ENCODE peak calls at places on chromosome 15, in five cellular contexts. One of them, this sample, is unnamed.

GRCh38 chr15:27627623-27628022 is 471.5 kb downstream of the OCA2 start:
- DNase-seq in mesenchymal stem cell: no peak
- DNase-seq in IMR-90: no peak
- DNase-seq in H1: no peak
- DNase-seq in neuronal stem cell: no peak
- DNase-seq in this sample: no peak

GRCh38 chr15:51907136-51907862 is 64.3 kb downstream of the LEO1 start:
- DNase-seq in H1: no peak
- DNase-seq in IMR-90: peak
- DNase-seq in mesenchymal stem cell: peak
- DNase-seq in neuronal stem cell: no peak
- DNase-seq in this sample: peak

GRCh38 chr15:68619303-68619698 is 40.5 kb downstream of the CORO2B start:
- DNase-seq in IMR-90: no peak
- DNase-seq in H1: no peak
- DNase-seq in mesenchymal stem cell: no peak
- DNase-seq in neuronal stem cell: no peak
- DNase-seq in this sample: no peak

GRCh38 chr15:43751885-43752284 is 5.6 kb downstream of the PDIA3 start:
- DNase-seq in mesenchymal stem cell: no peak
- DNase-seq in neuronal stem cell: no peak
- DNase-seq in H1: no peak
- DNase-seq in IMR-90: no peak
- DNase-seq in this sample: no peak

GRCh38 chr15:70142322-70143191 is 44.8 kb upstream of the TLE3 start:
- DNase-seq in IMR-90: peak
- DNase-seq in mesenchymal stem cell: peak
- DNase-seq in neuronal stem cell: no peak
- DNase-seq in H1: no peak
- DNase-seq in this sample: peak

GRCh38 chr15:40982855-40983254 is 29.6 kb downstream of the CHAC1 start:
- DNase-seq in neuronal stem cell: no peak
- DNase-seq in H1: no peak
- DNase-seq in IMR-90: peak
- DNase-seq in mesenchymal stem cell: peak
- DNase-seq in this sample: no peak

GRCh38 chr15:82943176-82943575 is 9.3 kb downstream of the HOMER2 start:
- DNase-seq in neuronal stem cell: no peak
- DNase-seq in mesenchymal stem cell: no peak
- DNase-seq in H1: no peak
- DNase-seq in IMR-90: no peak
- DNase-seq in this sample: peak

GRCh38 chr15:75785771-75786563 is 57.3 kb upstream of the UBE2Q2 start:
- DNase-seq in H1: peak
- DNase-seq in neuronal stem cell: peak
- DNase-seq in mesenchymal stem cell: peak
- DNase-seq in IMR-90: no peak
- DNase-seq in this sample: peak

GRCh38 chr15:68303560-68304436 is 26.3 kb downstream of the FEM1B start:
- DNase-seq in H1: no peak
- DNase-seq in mesenchymal stem cell: no peak
- DNase-seq in neuronal stem cell: no peak
- DNase-seq in IMR-90: no peak
- DNase-seq in this sample: no peak

GRCh38 chr15:36887214-36888017 is 212.9 kb downstream of the MEIS2 start:
- DNase-seq in neuronal stem cell: peak
- DNase-seq in H1: no peak
- DNase-seq in mesenchymal stem cell: peak
- DNase-seq in IMR-90: no peak
- DNase-seq in this sample: peak

GRCh38 chr15:81270188-81270587 is 53.8 kb downstream of the STARD5 start:
- DNase-seq in H1: no peak
- DNase-seq in IMR-90: no peak
- DNase-seq in neuronal stem cell: no peak
- DNase-seq in mesenchymal stem cell: no peak
- DNase-seq in this sample: no peak

GRCh38 chr15:48143856-48144255 is 23.1 kb downstream of the SLC24A5 start:
- DNase-seq in neuronal stem cell: no peak
- DNase-seq in IMR-90: peak
- DNase-seq in mesenchymal stem cell: peak
- DNase-seq in H1: no peak
- DNase-seq in this sample: no peak

GRCh38 chr15:60800729-60801072 is 321.8 kb upstream of the ICE2 start:
- DNase-seq in IMR-90: no peak
- DNase-seq in H1: no peak
- DNase-seq in neuronal stem cell: no peak
- DNase-seq in mesenchymal stem cell: no peak
- DNase-seq in this sample: no peak

GRCh38 chr15:65576669-65577068 is 34.3 kb downstream of the INTS14 start:
- DNase-seq in mesenchymal stem cell: peak
- DNase-seq in H1: no peak
- DNase-seq in neuronal stem cell: no peak
- DNase-seq in IMR-90: peak
- DNase-seq in this sample: no peak

GRCh38 chr15:31483053-31483923 is 156.7 kb downstream of the KLF13 start:
- DNase-seq in H1: no peak
- DNase-seq in IMR-90: no peak
- DNase-seq in mesenchymal stem cell: no peak
- DNase-seq in neuronal stem cell: no peak
- DNase-seq in this sample: no peak

GRCh38 chr15:64954395-64954794 is 35.3 kb downstream of the SPG21 start:
- DNase-seq in neuronal stem cell: no peak
- DNase-seq in IMR-90: no peak
- DNase-seq in H1: no peak
- DNase-seq in mesenchymal stem cell: no peak
- DNase-seq in this sample: no peak

GRCh38 chr15:31459011-31459748 is 132.5 kb downstream of the KLF13 start:
- DNase-seq in IMR-90: peak
- DNase-seq in neuronal stem cell: no peak
- DNase-seq in H1: no peak
- DNase-seq in mesenchymal stem cell: no peak
- DNase-seq in this sample: no peak

GRCh38 chr15:45169608-45170480 is 17.9 kb downstream of the SHF start:
- DNase-seq in H1: no peak
- DNase-seq in neuronal stem cell: no peak
- DNase-seq in mesenchymal stem cell: no peak
- DNase-seq in IMR-90: no peak
- DNase-seq in this sample: no peak

GRCh38 chr15:95205101-95205500 is 973.7 kb downstream of the MCTP2 start:
- DNase-seq in IMR-90: no peak
- DNase-seq in neuronal stem cell: no peak
- DNase-seq in mesenchymal stem cell: no peak
- DNase-seq in H1: no peak
- DNase-seq in this sample: no peak

GRCh38 chr15:77419050-77419835 is 661 bp downstream of the PEAK1 start:
- DNase-seq in mesenchymal stem cell: peak
- DNase-seq in H1: no peak
- DNase-seq in IMR-90: peak
- DNase-seq in neuronal stem cell: peak
- DNase-seq in this sample: peak

GRCh38 chr15:60083318-60083717 is 79.2 kb downstream of the FOXB1 start:
- DNase-seq in IMR-90: peak
- DNase-seq in neuronal stem cell: no peak
- DNase-seq in mesenchymal stem cell: no peak
- DNase-seq in H1: no peak
- DNase-seq in this sample: no peak

GRCh38 chr15:42215854-42216829 is 8.0 kb upstream of the VPS39 start:
- DNase-seq in H1: no peak
- DNase-seq in mesenchymal stem cell: no peak
- DNase-seq in neuronal stem cell: no peak
- DNase-seq in IMR-90: no peak
- DNase-seq in this sample: peak

GRCh38 chr15:86877171-86877631 is 797.5 kb downstream of the AGBL1 start:
- DNase-seq in neuronal stem cell: no peak
- DNase-seq in H1: no peak
- DNase-seq in IMR-90: no peak
- DNase-seq in mesenchymal stem cell: no peak
- DNase-seq in this sample: peak

GRCh38 chr15:65793813-65794104 is 1.7 kb upstream of the DENND4A start:
- DNase-seq in IMR-90: no peak
- DNase-seq in neuronal stem cell: no peak
- DNase-seq in mesenchymal stem cell: no peak
- DNase-seq in H1: no peak
- DNase-seq in this sample: no peak

GRCh38 chr15:64251658-64252057 is 88.8 kb upstream of the PPIB start:
- DNase-seq in IMR-90: no peak
- DNase-seq in mesenchymal stem cell: no peak
- DNase-seq in neuronal stem cell: no peak
- DNase-seq in H1: no peak
- DNase-seq in this sample: no peak

GRCh38 chr15:76177491-76178040 is 117.8 kb downstream of the TMEM266 start:
- DNase-seq in mesenchymal stem cell: peak
- DNase-seq in neuronal stem cell: no peak
- DNase-seq in H1: no peak
- DNase-seq in IMR-90: peak
- DNase-seq in this sample: no peak

GRCh38 chr15:83323296-83323711 is 38.8 kb upstream of the BNC1 start:
- DNase-seq in IMR-90: peak
- DNase-seq in H1: no peak
- DNase-seq in mesenchymal stem cell: peak
- DNase-seq in neuronal stem cell: no peak
- DNase-seq in this sample: peak

GRCh38 chr15:98699591-98700424 is 51.5 kb downstream of the IGF1R start:
- DNase-seq in neuronal stem cell: no peak
- DNase-seq in IMR-90: no peak
- DNase-seq in H1: no peak
- DNase-seq in mesenchymal stem cell: no peak
- DNase-seq in this sample: no peak

GRCh38 chr15:80950291-80951078 is 39.1 kb downstream of the MESD start:
- DNase-seq in IMR-90: no peak
- DNase-seq in H1: no peak
- DNase-seq in mesenchymal stem cell: no peak
- DNase-seq in neuronal stem cell: no peak
- DNase-seq in this sample: no peak

DNA sequence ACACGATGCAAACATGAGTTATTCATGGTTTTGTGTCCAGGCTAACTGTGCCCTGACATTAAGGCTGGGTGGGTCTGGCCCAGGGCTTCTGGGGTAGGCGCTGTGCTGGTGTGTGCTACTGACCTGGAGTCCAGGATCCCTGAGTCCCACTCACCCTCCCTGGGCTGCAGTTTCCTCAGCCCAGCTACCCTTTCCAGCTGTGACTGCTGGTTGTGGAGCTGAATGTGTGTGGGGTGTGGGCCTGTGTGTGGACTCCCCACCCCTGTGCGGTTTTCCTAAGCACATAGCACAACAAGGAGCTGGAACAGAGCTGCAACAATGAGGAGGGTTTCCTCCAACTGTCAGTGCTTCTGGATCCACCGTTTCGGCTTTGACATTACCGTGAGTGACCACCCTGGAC is 38.0 kb downstream of the SMAD3 start:
- DNase-seq in IMR-90: no peak
- DNase-seq in H1: no peak
- DNase-seq in mesenchymal stem cell: no peak
- DNase-seq in neuronal stem cell: no peak
- DNase-seq in this sample: no peak
- H3K4me3 ChIP-seq in IMR-90: no peak
- H3K4me3 ChIP-seq in H1: no peak
- H3K4me3 ChIP-seq in mesenchymal stem cell: no peak
- H3K4me3 ChIP-seq in neuronal stem cell: no peak
- H3K4me3 ChIP-seq in this sample: no peak

GRCh38 chr15:63037996-63038720 is 4.4 kb upstream of the TPM1 start:
- DNase-seq in neuronal stem cell: no peak
- DNase-seq in mesenchymal stem cell: no peak
- DNase-seq in H1: no peak
- DNase-seq in IMR-90: no peak
- DNase-seq in this sample: no peak

GRCh38 chr15:63035253-63035652 is 7.3 kb upstream of the TPM1 start:
- DNase-seq in mesenchymal stem cell: no peak
- DNase-seq in H1: no peak
- DNase-seq in neuronal stem cell: no peak
- DNase-seq in IMR-90: no peak
- DNase-seq in this sample: no peak

GRCh38 chr15:63038926-63039673 is 3.4 kb upstream of the TPM1 start:
- DNase-seq in IMR-90: peak
- DNase-seq in mesenchymal stem cell: peak
- DNase-seq in H1: no peak
- DNase-seq in neuronal stem cell: no peak
- DNase-seq in this sample: no peak

GRCh38 chr15:63034568-63034967 is 8.0 kb upstream of the TPM1 start:
- DNase-seq in neuronal stem cell: no peak
- DNase-seq in IMR-90: no peak
- DNase-seq in mesenchymal stem cell: no peak
- DNase-seq in H1: no peak
- DNase-seq in this sample: no peak

DNA sequence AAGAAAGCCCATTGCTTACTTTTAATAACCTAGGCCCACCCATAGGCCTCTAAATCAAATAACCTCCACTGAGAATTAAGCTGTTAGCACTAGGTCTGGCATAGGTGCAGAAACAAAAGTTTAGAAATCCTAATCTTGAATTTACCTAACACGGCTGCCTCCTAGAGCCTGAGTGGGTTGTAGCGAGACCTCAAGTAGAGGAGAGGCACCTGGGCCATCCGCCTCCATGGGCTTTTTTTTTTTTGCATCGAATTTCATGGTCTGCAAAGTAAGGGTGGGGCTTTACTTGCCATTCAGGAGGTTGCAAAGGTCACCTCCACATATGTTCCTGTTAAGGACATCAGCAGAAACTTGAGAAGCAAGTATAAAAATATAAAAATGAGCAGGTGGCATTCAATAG is 6.6 kb upstream of the TPM1 start:
- DNase-seq in H1: no peak
- DNase-seq in mesenchymal stem cell: no peak
- DNase-seq in neuronal stem cell: no peak
- DNase-seq in IMR-90: no peak
- DNase-seq in this sample: no peak
- H2BK15ac ChIP-seq in H1: no peak
- H2BK15ac ChIP-seq in mesenchymal stem cell: no peak
- H2BK15ac ChIP-seq in neuronal stem cell: no peak
- H2BK15ac ChIP-seq in IMR-90: no peak
- H2BK15ac ChIP-seq in this sample: no peak

GRCh38 chr15:88467935-88468528 is 524 bp downstream of the MRPS11 start:
- DNase-seq in H1: no peak
- DNase-seq in neuronal stem cell: no peak
- DNase-seq in IMR-90: peak
- DNase-seq in mesenchymal stem cell: peak
- DNase-seq in this sample: peak
- H3K18ac ChIP-seq in H1: no peak
- H3K18ac ChIP-seq in neuronal stem cell: peak
- H3K18ac ChIP-seq in IMR-90: no peak
- H3K18ac ChIP-seq in mesenchymal stem cell: peak
- H3K18ac ChIP-seq in this sample: peak

GRCh38 chr15:39919740-39920509 is at the start of gene GPR176:
- DNase-seq in IMR-90: peak
- DNase-seq in mesenchymal stem cell: peak
- DNase-seq in neuronal stem cell: peak
- DNase-seq in H1: no peak
- DNase-seq in this sample: peak

GRCh38 chr15:39921274-39921638 is 1.2 kb upstream of the GPR176 start:
- DNase-seq in mesenchymal stem cell: no peak
- DNase-seq in neuronal stem cell: no peak
- DNase-seq in H1: no peak
- DNase-seq in IMR-90: no peak
- DNase-seq in this sample: no peak

GRCh38 chr15:39918688-39919385 is 1.2 kb downstream of the GPR176 start:
- DNase-seq in IMR-90: peak
- DNase-seq in H1: no peak
- DNase-seq in mesenchymal stem cell: peak
- DNase-seq in neuronal stem cell: no peak
- DNase-seq in this sample: no peak

GRCh38 chr15:39919396-39919739 is 698 bp downstream of the GPR176 start:
- DNase-seq in IMR-90: no peak
- DNase-seq in neuronal stem cell: no peak
- DNase-seq in mesenchymal stem cell: no peak
- DNase-seq in H1: no peak
- DNase-seq in this sample: peak

GRCh38 chr15:39920510-39921273 is 626 bp upstream of the GPR176 start:
- DNase-seq in neuronal stem cell: peak
- DNase-seq in mesenchymal stem cell: peak
- DNase-seq in IMR-90: peak
- DNase-seq in H1: no peak
- DNase-seq in this sample: peak
- H3K4me3 ChIP-seq in neuronal stem cell: peak
- H3K4me3 ChIP-seq in mesenchymal stem cell: peak
- H3K4me3 ChIP-seq in IMR-90: peak
- H3K4me3 ChIP-seq in H1: peak
- H3K4me3 ChIP-seq in this sample: peak